ENCODE peak calls at places on chromosomes 1 and 21, in five cellular contexts. Z is GM04504; P is heart left ventricle; I is activated CD8-positive, alpha-beta memory T cell treated with anti-CD3 and anti-CD28 coated beads for 24 hours; Y is activated CD4-positive, alpha-beta T cell treated with anti-CD3 and anti-CD28 coated beads, Interleukin-2, amount 10 ng/mL, durations not matched to agents 7 days and 5 days. Q is an unnamed sample.

GRCh38 chr1:71080178-71080781 is 555 bp downstream of the ZRANB2 start:
- DNase-seq in Z (no peak), P (no peak), I (no peak), Y (no peak), Q (no peak)

GRCh38 chr1:206634365-206635079 is 814 bp upstream of the DYRK3 start:
- DNase-seq in Z (peak), P (peak), I (peak), Y (peak), Q (peak)

GRCh38 chr1:64934115-64934880 is 32.1 kb downstream of the JAK1 start:
- DNase-seq in Z (peak), P (no peak), I (no peak), Y (no peak), Q (peak)

GRCh38 chr21:30209571-30209970 is 6.3 kb downstream of the CLDN8 start:
- DNase-seq in Z (no peak), P (no peak), I (no peak), Y (no peak), Q (no peak)

GRCh38 chr21:39676054-39676771 is 63.5 kb downstream of the B3GALT5 start:
- DNase-seq in Z (no peak), P (peak), I (no peak), Y (no peak), Q (no peak)

GRCh38 chr1:19445417-19446342 is 39.7 kb downstream of the CAPZB start:
- DNase-seq in Z (no peak), P (no peak), I (no peak), Y (no peak), Q (no peak)

GRCh38 chr1:90347366-90347765 is 352.5 kb downstream of the ZNF326 start:
- DNase-seq in Z (no peak), P (no peak), I (no peak), Y (no peak), Q (no peak)

GRCh38 chr1:19468397-19468956 is 16.9 kb downstream of the CAPZB start:
- DNase-seq in Z (no peak), P (peak), I (peak), Y (peak), Q (no peak)

GRCh38 chr1:95098196-95098595 is 19.0 kb upstream of the TLCD4 start:
- DNase-seq in Z (no peak), P (no peak), I (no peak), Y (no peak), Q (no peak)

GRCh38 chr1:34266127-34266951 is 89.6 kb downstream of the C1orf94 start:
- DNase-seq in Z (no peak), P (no peak), I (no peak), Y (no peak), Q (no peak)

GRCh38 chr21:23951251-23951650 is 1656.0 kb downstream of the MRPL39 start:
- DNase-seq in Z (no peak), P (no peak), I (no peak), Y (no peak), Q (no peak)

GRCh38 chr1:28087614-28088167 is 719 bp downstream of the EYA3 start:
- DNase-seq in Z (no peak), P (no peak), I (peak), Y (peak), Q (no peak)

GRCh38 chr1:172717722-172718455 is 59.0 kb downstream of the FASLG start:
- DNase-seq in Z (no peak), P (no peak), I (no peak), Y (no peak), Q (no peak)

GRCh38 chr1:116667577-116668105 is at the start of gene IGSF3:
- DNase-seq in Z (no peak), P (peak), I (peak), Y (peak), Q (no peak)

GRCh38 chr1:180225403-180225802 is 4.7 kb upstream of the LHX4 start:
- DNase-seq in Z (no peak), P (no peak), I (no peak), Y (no peak), Q (no peak)

GRCh38 chr1:78333426-78334012 is 157.3 kb upstream of the PTGFR start:
- DNase-seq in Z (no peak), P (no peak), I (no peak), Y (no peak), Q (no peak)